ENCODE peak calls at places on chromosomes 6 and 20, in seven cellular contexts. One of them, this sample, is unnamed.

GRCh38 chr6:25449774-25450173 is 170.6 kb downstream of the CARMIL1 start:
- DNase-seq in NAMALWA: no peak
- DNase-seq in activated effector memory CD4-positive, alpha-beta T cell treated with anti-CD3 and anti-CD28 coated beads, Interleukin-2, amount 50 U/mL, for 16 hours: no peak
- DNase-seq in MV-4-11: no peak
- DNase-seq in EH: no peak
- DNase-seq in T-helper 17 cell: no peak
- DNase-seq in lower leg skin: no peak
- DNase-seq in this sample: no peak

GRCh38 chr20:3721912-3722311 is 9.5 kb upstream of the SIGLEC1 start:
- DNase-seq in MV-4-11: no peak
- DNase-seq in T-helper 17 cell: no peak
- DNase-seq in activated effector memory CD4-positive, alpha-beta T cell treated with anti-CD3 and anti-CD28 coated beads, Interleukin-2, amount 50 U/mL, for 16 hours: no peak
- DNase-seq in EH: no peak
- DNase-seq in lower leg skin: no peak
- DNase-seq in NAMALWA: no peak
- DNase-seq in this sample: no peak

GRCh38 chr6:119323478-119323877 is 26.1 kb downstream of the MAN1A1 start:
- DNase-seq in EH: no peak
- DNase-seq in T-helper 17 cell: no peak
- DNase-seq in MV-4-11: no peak
- DNase-seq in activated effector memory CD4-positive, alpha-beta T cell treated with anti-CD3 and anti-CD28 coated beads, Interleukin-2, amount 50 U/mL, for 16 hours: no peak
- DNase-seq in NAMALWA: no peak
- DNase-seq in lower leg skin: no peak
- DNase-seq in this sample: no peak

GRCh38 chr6:137589067-137589848 is 95.1 kb upstream of the OLIG3 start:
- DNase-seq in activated effector memory CD4-positive, alpha-beta T cell treated with anti-CD3 and anti-CD28 coated beads, Interleukin-2, amount 50 U/mL, for 16 hours: peak
- DNase-seq in EH: peak
- DNase-seq in lower leg skin: no peak
- DNase-seq in MV-4-11: peak
- DNase-seq in NAMALWA: peak
- DNase-seq in T-helper 17 cell: peak
- DNase-seq in this sample: no peak

GRCh38 chr20:41889871-41890224 is 271.7 kb upstream of the CHD6 start:
- DNase-seq in MV-4-11: no peak
- DNase-seq in activated effector memory CD4-positive, alpha-beta T cell treated with anti-CD3 and anti-CD28 coated beads, Interleukin-2, amount 50 U/mL, for 16 hours: no peak
- DNase-seq in lower leg skin: no peak
- DNase-seq in T-helper 17 cell: no peak
- DNase-seq in NAMALWA: no peak
- DNase-seq in EH: no peak
- DNase-seq in this sample: no peak

GRCh38 chr6:165973473-165973872 is 194.2 kb downstream of the TBXT start:
- DNase-seq in T-helper 17 cell: no peak
- DNase-seq in NAMALWA: no peak
- DNase-seq in MV-4-11: no peak
- DNase-seq in activated effector memory CD4-positive, alpha-beta T cell treated with anti-CD3 and anti-CD28 coated beads, Interleukin-2, amount 50 U/mL, for 16 hours: no peak
- DNase-seq in EH: no peak
- DNase-seq in lower leg skin: no peak
- DNase-seq in this sample: no peak

GRCh38 chr6:18312368-18312767 is 48.0 kb upstream of the DEK start:
- DNase-seq in MV-4-11: no peak
- DNase-seq in T-helper 17 cell: no peak
- DNase-seq in lower leg skin: no peak
- DNase-seq in NAMALWA: no peak
- DNase-seq in activated effector memory CD4-positive, alpha-beta T cell treated with anti-CD3 and anti-CD28 coated beads, Interleukin-2, amount 50 U/mL, for 16 hours: no peak
- DNase-seq in EH: no peak
- DNase-seq in this sample: no peak

GRCh38 chr6:134373282-134373922 is 55.5 kb upstream of the SGK1 start:
- DNase-seq in NAMALWA: peak
- DNase-seq in lower leg skin: no peak
- DNase-seq in T-helper 17 cell: no peak
- DNase-seq in activated effector memory CD4-positive, alpha-beta T cell treated with anti-CD3 and anti-CD28 coated beads, Interleukin-2, amount 50 U/mL, for 16 hours: no peak
- DNase-seq in EH: peak
- DNase-seq in MV-4-11: peak
- DNase-seq in this sample: peak

GRCh38 chr6:31639449-31639861 is 13.0 kb downstream of the BAG6 start:
- DNase-seq in EH: peak
- DNase-seq in NAMALWA: no peak
- DNase-seq in MV-4-11: peak
- DNase-seq in activated effector memory CD4-positive, alpha-beta T cell treated with anti-CD3 and anti-CD28 coated beads, Interleukin-2, amount 50 U/mL, for 16 hours: no peak
- DNase-seq in lower leg skin: no peak
- DNase-seq in T-helper 17 cell: no peak
- DNase-seq in this sample: peak

GRCh38 chr6:16276991-16277981 is 38.9 kb downstream of the GMPR start:
- DNase-seq in NAMALWA: peak
- DNase-seq in EH: peak
- DNase-seq in MV-4-11: peak
- DNase-seq in T-helper 17 cell: no peak
- DNase-seq in lower leg skin: peak
- DNase-seq in activated effector memory CD4-positive, alpha-beta T cell treated with anti-CD3 and anti-CD28 coated beads, Interleukin-2, amount 50 U/mL, for 16 hours: no peak
- DNase-seq in this sample: peak

GRCh38 chr6:32171234-32171633 is 4.7 kb downstream of the AGPAT1 start:
- DNase-seq in activated effector memory CD4-positive, alpha-beta T cell treated with anti-CD3 and anti-CD28 coated beads, Interleukin-2, amount 50 U/mL, for 16 hours: no peak
- DNase-seq in EH: no peak
- DNase-seq in NAMALWA: no peak
- DNase-seq in lower leg skin: no peak
- DNase-seq in T-helper 17 cell: no peak
- DNase-seq in MV-4-11: no peak
- DNase-seq in this sample: no peak

GRCh38 chr6:145036236-145036635 is 699.1 kb downstream of the EPM2A start:
- DNase-seq in activated effector memory CD4-positive, alpha-beta T cell treated with anti-CD3 and anti-CD28 coated beads, Interleukin-2, amount 50 U/mL, for 16 hours: no peak
- DNase-seq in lower leg skin: no peak
- DNase-seq in MV-4-11: no peak
- DNase-seq in EH: peak
- DNase-seq in T-helper 17 cell: no peak
- DNase-seq in NAMALWA: no peak
- DNase-seq in this sample: no peak

GRCh38 chr20:13105864-13106457 is 97.2 kb downstream of the SPTLC3 start:
- DNase-seq in lower leg skin: no peak
- DNase-seq in NAMALWA: peak
- DNase-seq in T-helper 17 cell: no peak
- DNase-seq in MV-4-11: peak
- DNase-seq in EH: peak
- DNase-seq in activated effector memory CD4-positive, alpha-beta T cell treated with anti-CD3 and anti-CD28 coated beads, Interleukin-2, amount 50 U/mL, for 16 hours: no peak
- DNase-seq in this sample: peak

GRCh38 chr6:117169781-117170281 is 95.5 kb upstream of the VGLL2 start:
- DNase-seq in EH: peak
- DNase-seq in lower leg skin: no peak
- DNase-seq in T-helper 17 cell: no peak
- DNase-seq in MV-4-11: no peak
- DNase-seq in activated effector memory CD4-positive, alpha-beta T cell treated with anti-CD3 and anti-CD28 coated beads, Interleukin-2, amount 50 U/mL, for 16 hours: no peak
- DNase-seq in NAMALWA: no peak
- DNase-seq in this sample: no peak

This sample was measured in amniotic stem cell.